ENCODE peak calls at places on chromosomes 5 and 9, in six cellular contexts. K is PC-9, T is neural progenitor cell, A is OCI-LY7, U is heart left ventricle, P is endodermal cell. J is an unnamed sample.

GRCh38 chr5:6937675-6938074 is 224.4 kb downstream of the TENT4A start:
- DNase-seq in U (no peak), P (no peak), K (no peak), A (no peak), T (no peak), J (no peak)

GRCh38 chr9:4850611-4851010 is 57.9 kb downstream of the RCL1 start:
- DNase-seq in T (peak; percentile 17), K (no peak), A (no peak), U (no peak), P (no peak), J (peak; percentile 67)

GRCh38 chr5:74877624-74878304 is 11.6 kb upstream of the FAM169A start:
- DNase-seq in K (no peak), P (no peak), U (no peak), A (no peak), T (no peak), J (no peak)

GRCh38 chr5:74624501-74624900 is 16.0 kb downstream of the ENC1 start:
- DNase-seq in K (peak; percentile 82), U (no peak), P (no peak), A (no peak), T (no peak), J (no peak)

GRCh38 chr9:72579190-72579589 is 57.8 kb downstream of the TMC1 start:
- DNase-seq in T (no peak), U (peak; percentile 58), P (no peak), A (no peak), K (peak; percentile 86), J (no peak)

GRCh38 chr9:130917171-130917960 is 20.8 kb upstream of the QRFP start:
- DNase-seq in K (no peak), T (no peak), P (no peak), A (no peak), U (no peak), J (no peak)

GRCh38 chr5:120405291-120405864 is 58.7 kb upstream of the PRR16 start:
- DNase-seq in T (no peak), A (no peak), P (no peak), K (no peak), U (no peak), J (no peak)

GRCh38 chr9:71632771-71633170 is 135.5 kb downstream of the CEMIP2 start:
- DNase-seq in A (no peak), K (no peak), P (no peak), T (no peak), U (no peak), J (no peak)

GRCh38 chr9:122777935-122778671 is 10.6 kb upstream of the OR5C1 start:
- DNase-seq in A (no peak), U (no peak), P (no peak), T (no peak), K (peak; percentile 49), J (no peak)

GRCh38 chr9:84669293-84670105 is at the start of gene NTRK2:
- DNase-seq in P (peak; percentile 82), U (peak; percentile 50), A (no peak), K (no peak), T (peak; percentile 69), J (peak; percentile 73)

GRCh38 chr5:140038373-140038957 is 4.6 kb downstream of the NRG2 start:
- DNase-seq in K (no peak), T (peak; percentile 83), P (peak; percentile 67), A (no peak), U (no peak), J (no peak)

DNA sequence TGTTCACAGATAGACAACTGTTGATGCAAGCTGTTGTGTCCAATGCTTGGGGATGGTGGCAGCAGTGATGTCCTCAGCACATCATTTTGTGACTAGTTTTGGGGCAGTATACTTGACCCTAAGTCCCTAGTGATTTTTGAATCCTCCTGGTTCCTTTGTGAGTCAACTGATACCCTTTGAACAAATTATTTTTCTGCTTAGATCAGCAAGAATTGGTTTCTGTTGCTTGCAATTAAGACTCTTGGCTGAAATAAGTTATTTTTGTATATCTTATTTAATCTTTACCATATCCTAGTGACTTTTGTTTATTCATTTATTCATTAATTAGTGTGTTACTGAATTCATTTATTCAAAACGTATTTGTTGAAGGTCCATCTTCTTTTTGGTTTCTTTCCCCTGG is 392.0 kb upstream of the SGCD start:
- DNase-seq in A (no peak), U (no peak), K (no peak), P (no peak), T (no peak), J (no peak)
- H3K27ac ChIP-seq in A (no peak overlapping the region), U (no peak overlapping the region), K (no peak overlapping the region), P (no peak overlapping the region), T (no peak overlapping the region), J (no peak overlapping the region)

GRCh38 chr5:132456553-132457361 is 33.8 kb downstream of the IRF1 start:
- DNase-seq in P (no peak), T (no peak), K (no peak), U (peak; percentile 81), A (peak; percentile 80), J (peak; percentile 68)
- H3K4me1 ChIP-seq in P (no peaks in the 10 kb centered on the region), T (peaks cover 8% of the 10 kb centered on the region), K (peaks cover 31% of the 10 kb centered on the region), U (peaks cover 41% of the 10 kb centered on the region), A (peaks cover 73% of the 10 kb centered on the region), J (peaks cover 26% of the 10 kb centered on the region)

DNA sequence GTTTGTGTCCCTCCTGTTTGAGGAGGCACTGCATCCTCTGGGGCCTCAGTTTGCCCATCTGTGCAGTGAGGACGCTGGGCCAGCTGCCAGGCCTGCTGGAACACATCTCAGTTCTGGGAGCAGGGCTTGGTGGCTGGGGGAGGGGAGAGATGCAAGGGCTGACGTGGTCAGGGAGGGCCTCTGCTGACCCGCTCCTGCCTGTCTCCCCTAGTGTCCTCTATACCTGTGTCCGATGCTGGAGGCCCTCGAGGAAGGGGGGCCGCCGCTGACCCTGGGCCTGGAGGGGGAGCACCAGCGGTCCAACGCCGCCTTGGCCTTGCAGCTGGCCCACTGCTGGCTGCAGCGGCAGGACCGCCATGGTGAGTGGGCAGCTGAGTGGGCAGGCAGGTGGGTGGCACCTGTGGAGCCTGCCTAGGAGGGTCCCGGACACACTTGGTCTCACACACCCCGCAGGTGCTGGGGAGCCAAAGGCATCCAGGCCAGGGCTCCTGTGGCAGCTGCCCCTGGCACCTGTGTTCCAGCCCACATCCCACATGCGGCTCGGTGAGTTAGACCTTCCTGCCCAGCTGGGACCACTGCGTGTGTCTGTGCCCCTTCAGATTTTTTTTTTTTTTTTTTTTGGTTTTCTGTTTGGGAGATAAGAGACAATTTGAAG is 5.8 kb downstream of the FPGS start:
- DNase-seq in P (no peak), A (peak; percentile 65), U (no peak), T (no peak), K (no peak), J (no peak)
- H3K27ac ChIP-seq in P (no peak overlapping the region), A (peak overlapping the region; percentile 42), U (no peak overlapping the region), T (no peak overlapping the region), K (no peak overlapping the region), J (no peak overlapping the region)

DNA sequence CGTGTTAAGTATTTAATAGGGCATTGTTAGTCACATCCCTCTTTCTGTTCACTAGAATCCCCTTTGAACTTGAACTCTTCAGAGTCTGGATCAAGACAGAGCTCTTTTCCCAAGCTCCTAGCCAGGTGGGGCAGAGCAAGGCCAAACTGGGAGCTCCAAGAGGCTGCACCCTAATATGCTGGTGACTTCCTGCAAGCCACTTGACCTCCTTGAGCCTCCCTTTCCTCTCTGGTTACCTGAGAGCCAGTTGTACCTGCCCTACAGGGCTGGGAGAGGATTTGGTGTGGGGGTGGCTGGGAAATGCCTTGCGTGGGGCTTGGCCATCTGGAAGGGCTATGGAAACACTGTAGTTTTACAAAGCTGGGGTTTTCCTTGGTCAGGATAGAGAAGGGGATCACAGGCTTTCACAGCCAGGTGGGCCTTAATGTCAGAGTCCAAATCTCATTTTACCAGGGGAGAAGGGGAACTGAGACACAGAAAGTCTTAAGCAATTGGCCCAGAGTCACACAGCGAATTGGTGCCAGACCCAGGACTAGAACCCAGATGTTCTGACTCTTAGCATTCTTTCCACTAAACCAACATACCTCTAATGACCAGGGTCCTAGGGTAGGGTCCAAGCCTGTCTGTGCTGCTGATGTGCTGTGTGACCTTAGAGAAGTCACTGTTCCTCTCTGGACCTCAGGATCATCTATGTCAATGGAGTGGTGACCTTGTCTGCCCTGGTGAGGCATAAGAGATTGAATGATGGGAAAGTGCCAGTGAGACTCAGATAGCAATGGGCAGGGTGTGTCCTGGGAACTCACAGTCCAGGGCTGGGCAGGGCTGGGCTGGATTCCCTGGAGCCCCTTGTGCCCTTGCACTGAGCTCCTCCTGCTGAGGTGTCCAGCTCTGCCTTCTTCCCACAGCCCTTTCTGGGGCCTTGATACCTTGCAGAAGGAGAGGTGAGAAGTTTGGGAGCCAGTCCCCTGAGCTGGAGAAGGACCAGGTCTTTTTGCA is 35.8 kb downstream of the GSN start:
- DNase-seq in U (no peak), K (no peak), A (no peak), T (no peak), P (no peak), J (no peak)
- H3K4me1 ChIP-seq in U (peaks cover 46% of the 10 kb centered on the region), K (peaks cover 15% of the 10 kb centered on the region), A (peaks cover 3% of the 10 kb centered on the region), T (peaks cover 22% of the 10 kb centered on the region), P (no peaks in the 10 kb centered on the region), J (peaks cover 86% of the 10 kb centered on the region)

GRCh38 chr5:19733612-19734495 is 254.1 kb downstream of the CDH18 start:
- DNase-seq in U (no peak), T (no peak), P (peak; percentile 58), K (no peak), A (no peak), J (no peak)
- H3K27ac ChIP-seq in U (no peak overlapping the region), T (no peak overlapping the region), P (no peak overlapping the region), K (no peak overlapping the region), A (no peak overlapping the region), J (no peak overlapping the region)

GRCh38 chr5:76384189-76384588 is 18.9 kb upstream of the IQGAP2 start:
- DNase-seq in U (no peak), K (no peak), P (no peak), A (no peak), T (no peak), J (no peak)
- H3K4me1 ChIP-seq in U (no peaks in the 10 kb centered on the region), K (peaks cover 46% of the 10 kb centered on the region), P (peaks cover 7% of the 10 kb centered on the region), A (peaks cover 5% of the 10 kb centered on the region), T (peaks cover 13% of the 10 kb centered on the region), J (no peaks in the 10 kb centered on the region)